ENCODE peak calls at places on chromosome 15, in ten cellular contexts. S is glutamatergic neuron, T is psoas muscle, H is AG09319, G is HL-60, Q is neural progenitor cell, E is keratinocyte, C is fibroblast of mammary gland, I is fibroblast of lung, R is testis. B is an unnamed sample.

GRCh38 chr15:32003558-32003957 is 26.8 kb upstream of the CHRNA7 start:
- DNase-seq in S (no peak), T (no peak), H (no peak), G (no peak), Q (no peak), E (no peak), C (no peak), I (no peak), R (no peak), B (no peak)

GRCh38 chr15:60070838-60071493 is 66.9 kb downstream of the FOXB1 start:
- DNase-seq in S (no peak), T (no peak), H (no peak), G (no peak), Q (no peak), E (peak; percentile 49), C (peak; percentile 89), I (peak; percentile 91), R (no peak), B (peak; percentile 91)

GRCh38 chr15:76140069-76140454 is 80.3 kb downstream of the TMEM266 start:
- DNase-seq in S (no peak), T (no peak), H (no peak), G (no peak), Q (peak; percentile 21), E (no peak), C (no peak), I (no peak), R (no peak), B (no peak)

GRCh38 chr15:31497838-31498237 is 171.2 kb downstream of the KLF13 start:
- DNase-seq in S (no peak), T (no peak), H (no peak), G (no peak), Q (no peak), E (no peak), C (no peak), I (no peak), R (no peak), B (no peak)

GRCh38 chr15:100592898-100593297 is 9.1 kb downstream of the LINS1 start:
- DNase-seq in S (no peak), T (no peak), H (no peak), G (no peak), Q (no peak), E (no peak), C (peak; percentile 19), I (no peak), R (no peak), B (no peak)

GRCh38 chr15:28260722-28261121 is 61.3 kb downstream of the HERC2 start:
- DNase-seq in S (no peak), T (peak; percentile 69), H (no peak), G (no peak), Q (peak; percentile 22), E (no peak), C (peak; percentile 3), I (no peak), R (no peak), B (no peak)

GRCh38 chr15:89469331-89470107 is 26.9 kb downstream of the RHCG start:
- DNase-seq in S (no peak), T (no peak), H (no peak), G (no peak), Q (peak; percentile 49), E (no peak), C (no peak), I (no peak), R (no peak), B (no peak)

GRCh38 chr15:68278345-68279217 is 1.0 kb downstream of the FEM1B start:
- DNase-seq in S (peak; percentile 29), T (no peak), H (no peak), G (no peak), Q (no peak), E (no peak), C (peak; percentile 34), I (peak; percentile 51), R (peak; percentile 62), B (peak; percentile 28)

GRCh38 chr15:29773816-29774215 is 48.5 kb downstream of the TJP1 start:
- DNase-seq in S (no peak), T (no peak), H (no peak), G (no peak), Q (no peak), E (no peak), C (no peak), I (no peak), R (no peak), B (no peak)

GRCh38 chr15:77528290-77528967 is 104.3 kb downstream of the LINGO1 start:
- DNase-seq in S (no peak), T (peak; percentile 34), H (no peak), G (no peak), Q (no peak), E (no peak), C (no peak), I (no peak), R (no peak), B (no peak)

GRCh38 chr15:70053703-70054229 is 44.0 kb downstream of the TLE3 start:
- DNase-seq in S (no peak), T (no peak), H (no peak), G (no peak), Q (no peak), E (no peak), C (no peak), I (no peak), R (no peak), B (no peak)

GRCh38 chr15:60509470-60509869 is 30.5 kb upstream of the ICE2 start:
- DNase-seq in S (no peak), T (no peak), H (no peak), G (no peak), Q (no peak), E (no peak), C (no peak), I (no peak), R (no peak), B (no peak)

GRCh38 chr15:62544446-62544845 is 379.4 kb upstream of the C2CD4B start:
- DNase-seq in S (no peak), T (no peak), H (no peak), G (no peak), Q (no peak), E (no peak), C (no peak), I (no peak), R (no peak), B (no peak)

GRCh38 chr15:90866161-90866715 is 2.1 kb upstream of the FURIN start:
- DNase-seq in S (no peak), T (no peak), H (no peak), G (no peak), Q (no peak), E (no peak), C (no peak), I (no peak), R (no peak), B (no peak)

GRCh38 chr15:91547356-91547755 is 306.2 kb upstream of the SLCO3A1 start:
- DNase-seq in S (no peak), T (no peak), H (no peak), G (no peak), Q (no peak), E (no peak), C (no peak), I (no peak), R (no peak), B (no peak)

GRCh38 chr15:91852741-91853500 is 587 bp upstream of the SLCO3A1 start:
- DNase-seq in S (peak; percentile 75), T (peak; percentile 90), H (peak; percentile 23), G (peak; percentile 86), Q (peak; percentile 80), E (no peak), C (peak; percentile 59), I (peak; percentile 70), R (peak; percentile 78), B (peak; percentile 66)

GRCh38 chr15:68385240-68385561 is 46.8 kb downstream of the ITGA11 start:
- DNase-seq in S (no peak), T (no peak), H (no peak), G (no peak), Q (no peak), E (no peak), C (no peak), I (no peak), R (no peak), B (no peak)

GRCh38 chr15:85782112-85782511 is 12.6 kb downstream of the KLHL25 start:
- DNase-seq in S (no peak), T (no peak), H (no peak), G (no peak), Q (no peak), E (no peak), C (no peak), I (no peak), R (no peak), B (no peak)

GRCh38 chr15:29223640-29224039 is 46.0 kb downstream of the NSMCE3 start:
- DNase-seq in S (no peak), T (no peak), H (no peak), G (no peak), Q (no peak), E (no peak), C (no peak), I (no peak), R (no peak), B (no peak)

GRCh38 chr15:69613182-69613581 is 160.6 kb downstream of the RPLP1 start:
- DNase-seq in S (no peak), T (no peak), H (no peak), G (no peak), Q (no peak), E (no peak), C (no peak), I (no peak), R (no peak), B (no peak)

GRCh38 chr15:72998226-72998625 is 54.0 kb upstream of the NEO1 start:
- DNase-seq in S (no peak), T (no peak), H (no peak), G (no peak), Q (no peak), E (no peak), C (no peak), I (no peak), R (peak; percentile 19), B (peak; percentile 87)

GRCh38 chr15:96701443-96701842 is 370.9 kb downstream of the NR2F2 start:
- DNase-seq in S (no peak), T (no peak), H (no peak), G (no peak), Q (no peak), E (no peak), C (no peak), I (peak; percentile 5), R (no peak), B (no peak)
- TF ChIP-seq CTCF in S (no peak), T (no peak), H (no peak), G (no peak), Q (no peak), E (no peak), C (no peak), I (peak; percentile 17), R (no peak), B (peak; percentile 20)

GRCh38 chr15:64024172-64025050 is 21.9 kb downstream of the DAPK2 start:
- DNase-seq in S (no peak), T (no peak), H (no peak), G (peak; percentile 43), Q (no peak), E (no peak), C (no peak), I (no peak), R (no peak), B (peak; percentile 41)
- TF ChIP-seq CTCF in S (no peak), T (no peak), H (no peak), G (no peak), Q (no peak), E (no peak), C (peak; percentile 4), I (no peak), R (no peak), B (no peak)

GRCh38 chr15:82643992-82644391 is 3.2 kb downstream of the CPEB1 start:
- DNase-seq in S (no peak), T (no peak), H (no peak), G (no peak), Q (peak; percentile 23), E (no peak), C (no peak), I (no peak), R (no peak), B (no peak)
- TF ChIP-seq CTCF in S (no peak), T (no peak), H (no peak), G (no peak), Q (no peak), E (no peak), C (no peak), I (no peak), R (no peak), B (no peak)

GRCh38 chr15:23663232-23663631 is 15.6 kb upstream of the MAGEL2 start:
- DNase-seq in S (no peak), T (no peak), H (no peak), G (no peak), Q (no peak), E (no peak), C (no peak), I (no peak), R (no peak), B (no peak)
- TF ChIP-seq CTCF in S (no peak), T (no peak), H (no peak), G (no peak), Q (peak; percentile 9), E (no peak), C (no peak), I (no peak), R (no peak), B (no peak)